ENCODE peak calls at places on chromosomes 12 and 14, in six cellular contexts. P is CD4-positive, alpha-beta memory T cell; R is AG09309; W is activated T-helper 1 cell treated with anti-CD3 and anti-CD28 coated beads, Interleukin-2, amount 50 U/mL, for 16 hours; G is NCI-H510A treated with DMSO at 0.1 percent for 48 hours; Q is AG10803. N is an unnamed sample.

GRCh38 chr12:1642513-1642912 is 13.5 kb downstream of the WNT5B start:
- DNase-seq in Q (no peak), P (no peak), W (no peak), G (no peak), R (no peak), N (no peak)

GRCh38 chr12:12807970-12808702 is 5.0 kb upstream of the DDX47 start:
- DNase-seq in R (no peak), Q (no peak), G (peak), P (peak), W (peak), N (peak)

GRCh38 chr12:22477894-22478287 is 66.5 kb downstream of the C2CD5 start:
- DNase-seq in P (no peak), R (no peak), G (no peak), Q (no peak), W (no peak), N (no peak)

GRCh38 chr12:51009038-51009437 is 17.1 kb downstream of the SLC11A2 start:
- DNase-seq in R (no peak), G (no peak), W (no peak), Q (no peak), P (peak), N (peak)

GRCh38 chr14:53571990-53572389 is 384.6 kb downstream of the BMP4 start:
- DNase-seq in P (no peak), R (no peak), G (no peak), W (no peak), Q (no peak), N (no peak)

GRCh38 chr14:25400607-25401206 is 350.8 kb upstream of the STXBP6 start:
- DNase-seq in W (no peak), Q (peak), G (peak), P (no peak), R (peak), N (no peak)

GRCh38 chr12:5269846-5270245 is 162.1 kb upstream of the NTF3 start:
- DNase-seq in Q (no peak), R (no peak), G (no peak), P (no peak), W (no peak), N (no peak)

GRCh38 chr12:119664642-119665041 is 3.3 kb upstream of the PRKAB1 start:
- DNase-seq in P (no peak), W (no peak), G (no peak), Q (no peak), R (no peak), N (no peak)

GRCh38 chr14:46197856-46198255 is 453.7 kb downstream of the RPL10L start:
- DNase-seq in R (no peak), Q (no peak), P (no peak), W (no peak), G (no peak), N (no peak)

GRCh38 chr14:56324831-56325230 is 206.6 kb downstream of the PELI2 start:
- DNase-seq in R (no peak), G (no peak), Q (peak), P (no peak), W (no peak), N (no peak)

GRCh38 chr12:121144416-121144914 is 11.8 kb downstream of the P2RX7 start:
- DNase-seq in R (no peak), Q (peak), W (no peak), P (no peak), G (no peak), N (no peak)

GRCh38 chr14:32306549-32306948 is 22.5 kb upstream of the AKAP6 start:
- DNase-seq in Q (no peak), P (no peak), G (no peak), R (no peak), W (no peak), N (no peak)

GRCh38 chr12:1920436-1920835 is 2.0 kb upstream of the CACNA2D4 start:
- DNase-seq in P (no peak), R (no peak), G (no peak), Q (no peak), W (no peak), N (no peak)

GRCh38 chr14:75427126-75427481 is 718 bp upstream of the JDP2 start:
- DNase-seq in W (no peak), R (no peak), G (no peak), Q (no peak), P (peak), N (no peak)

GRCh38 chr12:64088431-64089349 is 133.4 kb downstream of the KICS2 start:
- DNase-seq in G (peak), R (peak), W (no peak), Q (peak), P (no peak), N (no peak)

GRCh38 chr12:48764521-48764920 is 24.4 kb downstream of the ADCY6 start:
- DNase-seq in G (no peak), Q (no peak), R (no peak), P (no peak), W (no peak), N (no peak)

GRCh38 chr12:52924764-52925716 is 20.2 kb upstream of the KRT8 start:
- DNase-seq in G (peak), W (no peak), P (no peak), R (peak), Q (peak), N (no peak)

GRCh38 chr14:34460841-34461240 is 1.2 kb downstream of the SPTSSA start:
- DNase-seq in Q (peak), P (no peak), R (no peak), G (no peak), W (no peak), N (no peak)

GRCh38 chr14:91573894-91574837 is 64.1 kb upstream of the PPP4R3A start:
- DNase-seq in G (peak), W (peak), Q (peak), R (peak), P (peak), N (peak)

GRCh38 chr14:100761481-100761880 is 34.8 kb downstream of the DLK1 start:
- DNase-seq in W (no peak), G (no peak), P (no peak), R (peak), Q (peak), N (no peak)

N was measured in activated naive CD4-positive, alpha-beta T cell treated with anti-CD3 and anti-CD28 coated beads, Interleukin-2, amount 50 U/mL, for 72 hours.